ENCODE peak calls at places on chromosomes 5 and 9, in four cellular contexts. O, W, L and X are unnamed samples.

GRCh38 chr5:53037141-53037859 is 48.1 kb downstream of the ITGA2 start:
- DNase-seq in O (no peak), L (no peak), W (no peak), X (no peak)

GRCh38 chr5:149317281-149318048 is 27.8 kb upstream of the GRPEL2 start:
- DNase-seq in W (no peak), O (no peak), L (peak; percentile 67), X (peak; percentile 26)

GRCh38 chr5:28495876-28496275 is 1457.5 kb upstream of the CDH9 start:
- DNase-seq in O (no peak), W (no peak), L (no peak), X (no peak)

GRCh38 chr5:150317048-150318003 is 14.6 kb upstream of the ARSI start:
- DNase-seq in L (peak; percentile 85), O (no peak), W (no peak), X (peak; percentile 17)

GRCh38 chr5:61754792-61755191 is 422.7 kb downstream of the ZSWIM6 start:
- DNase-seq in O (no peak), W (no peak), L (no peak), X (no peak)

GRCh38 chr9:124440786-124441185 is 9.5 kb upstream of the ADGRD2 start:
- DNase-seq in O (peak; percentile 29), L (no peak), W (no peak), X (no peak)

GRCh38 chr9:123507992-123508391 is 152.0 kb downstream of the CRB2 start:
- DNase-seq in W (no peak), L (no peak), O (no peak), X (no peak)

GRCh38 chr5:126888180-126888579 is 111.2 kb downstream of the LMNB1 start:
- DNase-seq in W (no peak), L (no peak), O (no peak), X (no peak)

GRCh38 chr5:138949988-138950387 is 74.9 kb upstream of the LRRTM2 start:
- DNase-seq in O (peak; percentile 62), L (no peak), W (no peak), X (no peak)

GRCh38 chr5:56327810-56328209 is 94.7 kb upstream of the ANKRD55 start:
- DNase-seq in O (no peak), W (no peak), L (no peak), X (no peak)

GRCh38 chr5:72256536-72256935 is 63.5 kb downstream of the MRPS27 start:
- DNase-seq in O (no peak), L (no peak), W (no peak), X (no peak)

GRCh38 chr5:31449962-31450361 is 81.9 kb downstream of the DROSHA start:
- DNase-seq in W (no peak), L (no peak), O (no peak), X (no peak)

GRCh38 chr5:31449175-31449574 is 82.7 kb downstream of the DROSHA start:
- DNase-seq in L (no peak), W (no peak), O (no peak), X (no peak)

GRCh38 chr5:31455172-31455571 is 76.7 kb downstream of the DROSHA start:
- DNase-seq in L (no peak), W (no peak), O (no peak), X (no peak)

GRCh38 chr5:31452314-31452713 is 79.6 kb downstream of the DROSHA start:
- DNase-seq in L (no peak), O (no peak), W (no peak), X (no peak)

GRCh38 chr5:31453522-31453921 is 78.4 kb downstream of the DROSHA start:
- DNase-seq in O (no peak), L (no peak), W (no peak), X (no peak)
- H3K36me3 ChIP-seq in O (peaks cover 53% of the 10 kb centered on the region), L (peaks cover 86% of the 10 kb centered on the region), W (no peaks in the 10 kb centered on the region), X (peaks cover 93% of the 10 kb centered on the region)

DNA sequence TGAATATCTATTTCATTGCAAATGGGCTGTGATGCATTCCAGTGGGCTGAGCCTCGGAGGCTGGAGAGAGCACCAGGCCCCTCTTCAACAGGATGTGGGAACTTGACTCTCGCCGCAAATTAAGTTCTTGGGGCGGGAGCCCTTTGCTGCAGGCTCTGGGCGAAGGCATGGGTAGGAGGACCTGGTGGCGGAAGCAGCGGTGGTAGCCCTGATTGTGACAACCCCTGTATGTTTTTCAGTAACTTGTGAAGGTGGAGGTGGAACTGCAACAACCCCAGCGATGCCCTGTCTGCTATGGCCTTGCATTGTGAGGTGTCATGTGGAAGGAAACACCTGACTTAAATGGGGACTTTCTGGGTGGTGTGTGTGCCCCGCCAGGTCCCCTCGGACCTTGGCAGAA is 9.4 kb downstream of the FYB1 start:
- DNase-seq in L (peak; percentile 63), O (peak; percentile 91), W (no peak), X (no peak)
- H3K4me3 ChIP-seq in L (no peak overlapping the region), O (peak overlapping the region; percentile 1), W (no peak overlapping the region), X (no peak overlapping the region)

GRCh38 chr9:129826759-129827158 is 2.8 kb upstream of the TOR1A start:
- DNase-seq in W (no peak), L (no peak), O (no peak), X (no peak)
- H3K36me3 ChIP-seq in W (no peaks in the 10 kb centered on the region), L (peaks cover 54% of the 10 kb centered on the region), O (peaks cover 63% of the 10 kb centered on the region), X (peaks cover 59% of the 10 kb centered on the region)

GRCh38 chr5:66169534-66169933 is 25.4 kb downstream of the SREK1 start:
- DNase-seq in L (no peak), O (no peak), W (no peak), X (no peak)
- H3K4me3 ChIP-seq in L (no peak overlapping the region), O (no peak overlapping the region), W (no peak overlapping the region), X (no peak overlapping the region)

DNA sequence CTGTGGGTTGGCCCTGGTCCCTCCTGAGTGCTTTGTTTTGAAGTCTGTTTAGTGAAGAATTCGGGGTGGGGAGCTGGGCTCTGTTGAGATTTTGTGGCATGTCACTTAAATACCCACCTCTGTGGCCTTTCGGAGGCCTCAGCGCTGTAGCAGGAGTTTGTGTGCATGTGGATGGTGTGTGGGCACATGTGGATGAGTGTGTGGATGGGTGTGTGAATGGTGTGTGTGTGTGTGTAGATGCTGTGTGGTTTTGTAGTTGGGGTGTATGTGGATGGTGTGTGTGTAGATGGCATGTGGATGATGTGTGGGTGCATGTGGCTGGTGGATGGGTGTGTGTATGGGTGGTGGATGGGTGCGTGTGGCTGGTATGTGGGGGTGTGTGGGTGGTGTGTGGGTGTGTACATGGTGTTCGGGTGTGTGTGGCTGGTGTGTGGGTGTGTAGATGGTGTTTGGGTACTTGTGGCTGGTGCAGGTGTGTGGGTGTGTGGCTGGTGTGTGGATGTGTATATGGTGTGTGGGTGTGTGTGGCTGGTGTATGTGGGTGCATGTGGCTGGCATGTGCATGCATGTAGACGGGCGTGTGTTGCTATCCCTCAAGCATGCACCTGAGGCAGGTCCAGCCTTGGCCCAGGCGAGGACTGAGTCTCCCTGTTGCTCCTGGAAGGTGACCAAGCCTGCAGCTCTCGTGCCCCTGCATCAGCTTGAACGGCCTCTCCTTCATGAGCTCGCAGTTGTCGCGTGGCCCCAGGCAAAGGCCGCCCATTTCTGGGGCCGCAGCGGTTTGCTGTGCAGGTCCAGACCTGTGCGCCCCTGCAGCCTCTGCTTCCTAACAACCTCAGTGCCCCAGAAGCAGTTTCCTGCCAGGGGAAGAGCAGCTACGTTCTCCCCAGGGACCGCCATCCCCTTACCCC is 54.0 kb upstream of the FCN2 start:
- DNase-seq in W (no peak), O (no peak), L (no peak), X (no peak)
- H3K36me3 ChIP-seq in W (no peaks in the 10 kb centered on the region), O (no peaks in the 10 kb centered on the region), L (peaks cover 18% of the 10 kb centered on the region), X (peaks cover 98% of the 10 kb centered on the region)

DNA sequence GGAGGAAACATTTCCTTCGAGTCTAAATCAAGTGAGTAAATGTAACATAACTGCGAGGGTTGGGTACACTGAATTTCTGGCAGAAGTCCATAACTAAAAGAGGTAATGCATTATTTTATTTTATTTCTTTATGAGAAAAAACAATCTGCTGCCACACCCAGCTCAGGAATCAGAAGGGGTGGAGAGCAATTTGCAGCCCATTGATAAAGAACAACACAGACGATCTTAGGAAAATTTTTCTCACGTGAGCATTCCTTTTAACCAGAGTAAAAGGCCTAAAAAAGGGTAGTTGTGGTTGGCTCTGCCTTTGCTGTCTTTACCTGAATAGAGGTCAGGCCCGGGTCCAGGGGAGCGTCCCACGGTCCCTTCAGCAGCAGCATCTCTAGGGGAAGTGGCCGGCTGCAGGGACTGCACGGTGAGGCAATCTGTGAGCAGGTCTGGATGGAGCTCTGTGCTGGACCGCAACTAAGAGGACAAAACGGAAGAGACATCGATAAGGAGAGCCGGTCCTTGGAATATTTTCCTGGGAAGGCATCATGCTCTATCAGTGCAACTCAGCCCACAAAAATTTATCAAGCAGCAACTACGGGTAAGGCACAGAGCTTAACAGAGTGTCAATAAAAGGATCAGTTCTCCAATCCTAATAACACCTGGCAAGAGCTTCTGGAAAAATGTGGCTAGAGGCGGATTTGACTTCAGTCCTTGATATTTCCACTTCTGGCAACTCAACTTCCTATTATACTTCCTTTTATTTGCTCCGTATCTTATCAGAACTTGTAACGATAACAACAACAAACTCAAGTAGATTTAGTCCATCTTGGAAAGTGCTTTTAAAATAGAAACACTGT is 372.8 kb upstream of the RFX3 start:
- DNase-seq in L (peak; percentile 59), O (no peak), W (no peak), X (no peak)
- H3K4me3 ChIP-seq in L (no peak overlapping the region), O (peak overlapping the region; percentile 10), W (no peak overlapping the region), X (no peak overlapping the region)

GRCh38 chr9:5756633-5757032 is 76.3 kb downstream of the ERMP1 start:
- DNase-seq in W (no peak), L (no peak), O (no peak), X (no peak)
- H3K36me3 ChIP-seq in W (no peaks in the 10 kb centered on the region), L (peaks cover 63% of the 10 kb centered on the region), O (peaks cover 31% of the 10 kb centered on the region), X (peaks cover 67% of the 10 kb centered on the region)